ENCODE peak calls at places on chromosomes 7 and 10, in eight cellular contexts. One of them, this sample, is unnamed.

GRCh38 chr7:139901411-139901810 is 72.3 kb downstream of the TBXAS1 start:
- DNase-seq in OCI-LY7: peak; percentile 51
- DNase-seq in lung: no peak
- DNase-seq in stomach: no peak
- DNase-seq in osteocyte: no peak
- DNase-seq in endothelial cell: no peak
- DNase-seq in Calu3: no peak
- DNase-seq in Peyer's patch: no peak
- DNase-seq in this sample: no peak

GRCh38 chr7:92841192-92841591 is 4.8 kb upstream of the CDK6 start:
- DNase-seq in OCI-LY7: no peak
- DNase-seq in lung: no peak
- DNase-seq in stomach: no peak
- DNase-seq in osteocyte: no peak
- DNase-seq in endothelial cell: no peak
- DNase-seq in Calu3: no peak
- DNase-seq in Peyer's patch: no peak
- DNase-seq in this sample: no peak

GRCh38 chr7:26404189-26404996 is 112.7 kb downstream of the SNX10 start:
- DNase-seq in OCI-LY7: no peak
- DNase-seq in lung: no peak
- DNase-seq in stomach: no peak
- DNase-seq in osteocyte: no peak
- DNase-seq in endothelial cell: no peak
- DNase-seq in Calu3: no peak
- DNase-seq in Peyer's patch: no peak
- DNase-seq in this sample: no peak

GRCh38 chr7:19016140-19016539 is 101.3 kb downstream of the TWIST1 start:
- DNase-seq in OCI-LY7: no peak
- DNase-seq in lung: no peak
- DNase-seq in stomach: no peak
- DNase-seq in osteocyte: no peak
- DNase-seq in endothelial cell: no peak
- DNase-seq in Calu3: no peak
- DNase-seq in Peyer's patch: no peak
- DNase-seq in this sample: no peak

GRCh38 chr10:132558516-132559413 is 21.2 kb downstream of the INPP5A start:
- DNase-seq in OCI-LY7: no peak
- DNase-seq in lung: no peak
- DNase-seq in stomach: no peak
- DNase-seq in osteocyte: no peak
- DNase-seq in endothelial cell: no peak
- DNase-seq in Calu3: no peak
- DNase-seq in Peyer's patch: no peak
- DNase-seq in this sample: no peak

GRCh38 chr10:26556756-26557640 is 118.9 kb downstream of the APBB1IP start:
- DNase-seq in OCI-LY7: peak; percentile 67
- DNase-seq in lung: no peak
- DNase-seq in stomach: no peak
- DNase-seq in osteocyte: no peak
- DNase-seq in endothelial cell: peak; percentile 28
- DNase-seq in Calu3: peak; percentile 44
- DNase-seq in Peyer's patch: peak; percentile 72
- DNase-seq in this sample: peak; percentile 28

GRCh38 chr7:136718191-136718590 is 150.3 kb upstream of the CHRM2 start:
- DNase-seq in OCI-LY7: no peak
- DNase-seq in lung: no peak
- DNase-seq in stomach: no peak
- DNase-seq in osteocyte: no peak
- DNase-seq in endothelial cell: no peak
- DNase-seq in Calu3: no peak
- DNase-seq in Peyer's patch: no peak
- DNase-seq in this sample: no peak

GRCh38 chr7:37524807-37525206 is 76.1 kb upstream of the ELMO1 start:
- DNase-seq in OCI-LY7: no peak
- DNase-seq in lung: no peak
- DNase-seq in stomach: no peak
- DNase-seq in osteocyte: no peak
- DNase-seq in endothelial cell: no peak
- DNase-seq in Calu3: no peak
- DNase-seq in Peyer's patch: no peak
- DNase-seq in this sample: no peak

GRCh38 chr10:78600740-78601139 is 468.0 kb upstream of the ZMIZ1 start:
- DNase-seq in OCI-LY7: no peak
- DNase-seq in lung: no peak
- DNase-seq in stomach: no peak
- DNase-seq in osteocyte: peak; percentile 42
- DNase-seq in endothelial cell: no peak
- DNase-seq in Calu3: no peak
- DNase-seq in Peyer's patch: no peak
- DNase-seq in this sample: no peak

GRCh38 chr10:12644380-12645144 is 295.2 kb downstream of the CAMK1D start:
- DNase-seq in OCI-LY7: no peak
- DNase-seq in lung: no peak
- DNase-seq in stomach: no peak
- DNase-seq in osteocyte: no peak
- DNase-seq in endothelial cell: no peak
- DNase-seq in Calu3: no peak
- DNase-seq in Peyer's patch: no peak
- DNase-seq in this sample: peak; percentile 50

GRCh38 chr7:32892521-32893224 is 1.1 kb upstream of the KBTBD2 start:
- DNase-seq in OCI-LY7: peak; percentile 78
- DNase-seq in lung: peak; percentile 46
- DNase-seq in stomach: peak; percentile 36
- DNase-seq in osteocyte: peak; percentile 84
- DNase-seq in endothelial cell: peak; percentile 37
- DNase-seq in Calu3: peak; percentile 50
- DNase-seq in Peyer's patch: peak; percentile 67
- DNase-seq in this sample: peak; percentile 66

GRCh38 chr7:134186801-134187200 is 59.7 kb downstream of the LRGUK start:
- DNase-seq in OCI-LY7: no peak
- DNase-seq in lung: no peak
- DNase-seq in stomach: no peak
- DNase-seq in osteocyte: no peak
- DNase-seq in endothelial cell: no peak
- DNase-seq in Calu3: no peak
- DNase-seq in Peyer's patch: no peak
- DNase-seq in this sample: no peak

GRCh38 chr7:155860840-155861479 is 48.7 kb upstream of the SHH start:
- DNase-seq in OCI-LY7: no peak
- DNase-seq in lung: peak; percentile 89
- DNase-seq in stomach: peak; percentile 65
- DNase-seq in osteocyte: peak; percentile 83
- DNase-seq in endothelial cell: no peak
- DNase-seq in Calu3: peak; percentile 88
- DNase-seq in Peyer's patch: peak; percentile 45
- DNase-seq in this sample: no peak

GRCh38 chr10:549391-549790 is 140.1 kb downstream of the DIP2C start:
- DNase-seq in OCI-LY7: no peak
- DNase-seq in lung: no peak
- DNase-seq in stomach: peak; percentile 20
- DNase-seq in osteocyte: no peak
- DNase-seq in endothelial cell: no peak
- DNase-seq in Calu3: no peak
- DNase-seq in Peyer's patch: no peak
- DNase-seq in this sample: no peak

GRCh38 chr10:119896937-119897336 is 4.4 kb downstream of the SEC23IP start:
- DNase-seq in OCI-LY7: no peak
- DNase-seq in lung: peak; percentile 83
- DNase-seq in stomach: peak; percentile 87
- DNase-seq in osteocyte: no peak
- DNase-seq in endothelial cell: no peak
- DNase-seq in Calu3: peak; percentile 44
- DNase-seq in Peyer's patch: peak; percentile 76
- DNase-seq in this sample: no peak

GRCh38 chr10:57314046-57314445 is 953.0 kb upstream of the ZWINT start:
- DNase-seq in OCI-LY7: no peak
- DNase-seq in lung: no peak
- DNase-seq in stomach: no peak
- DNase-seq in osteocyte: no peak
- DNase-seq in endothelial cell: no peak
- DNase-seq in Calu3: no peak
- DNase-seq in Peyer's patch: no peak
- DNase-seq in this sample: no peak

GRCh38 chr10:60208676-60209269 is 180.9 kb downstream of the ANK3 start:
- DNase-seq in OCI-LY7: peak; percentile 48
- DNase-seq in lung: no peak
- DNase-seq in stomach: no peak
- DNase-seq in osteocyte: no peak
- DNase-seq in endothelial cell: no peak
- DNase-seq in Calu3: peak; percentile 19
- DNase-seq in Peyer's patch: no peak
- DNase-seq in this sample: no peak

GRCh38 chr10:132111871-132112341 is 46.2 kb downstream of the JAKMIP3 start:
- DNase-seq in OCI-LY7: no peak
- DNase-seq in lung: no peak
- DNase-seq in stomach: peak; percentile 20
- DNase-seq in osteocyte: peak; percentile 80
- DNase-seq in endothelial cell: peak; percentile 1
- DNase-seq in Calu3: no peak
- DNase-seq in Peyer's patch: peak; percentile 43
- DNase-seq in this sample: no peak

GRCh38 chr10:71627230-71627939 is 92.2 kb downstream of the C10orf105 start:
- DNase-seq in OCI-LY7: no peak
- DNase-seq in lung: no peak
- DNase-seq in stomach: no peak
- DNase-seq in osteocyte: no peak
- DNase-seq in endothelial cell: no peak
- DNase-seq in Calu3: no peak
- DNase-seq in Peyer's patch: no peak
- DNase-seq in this sample: no peak

DNA sequence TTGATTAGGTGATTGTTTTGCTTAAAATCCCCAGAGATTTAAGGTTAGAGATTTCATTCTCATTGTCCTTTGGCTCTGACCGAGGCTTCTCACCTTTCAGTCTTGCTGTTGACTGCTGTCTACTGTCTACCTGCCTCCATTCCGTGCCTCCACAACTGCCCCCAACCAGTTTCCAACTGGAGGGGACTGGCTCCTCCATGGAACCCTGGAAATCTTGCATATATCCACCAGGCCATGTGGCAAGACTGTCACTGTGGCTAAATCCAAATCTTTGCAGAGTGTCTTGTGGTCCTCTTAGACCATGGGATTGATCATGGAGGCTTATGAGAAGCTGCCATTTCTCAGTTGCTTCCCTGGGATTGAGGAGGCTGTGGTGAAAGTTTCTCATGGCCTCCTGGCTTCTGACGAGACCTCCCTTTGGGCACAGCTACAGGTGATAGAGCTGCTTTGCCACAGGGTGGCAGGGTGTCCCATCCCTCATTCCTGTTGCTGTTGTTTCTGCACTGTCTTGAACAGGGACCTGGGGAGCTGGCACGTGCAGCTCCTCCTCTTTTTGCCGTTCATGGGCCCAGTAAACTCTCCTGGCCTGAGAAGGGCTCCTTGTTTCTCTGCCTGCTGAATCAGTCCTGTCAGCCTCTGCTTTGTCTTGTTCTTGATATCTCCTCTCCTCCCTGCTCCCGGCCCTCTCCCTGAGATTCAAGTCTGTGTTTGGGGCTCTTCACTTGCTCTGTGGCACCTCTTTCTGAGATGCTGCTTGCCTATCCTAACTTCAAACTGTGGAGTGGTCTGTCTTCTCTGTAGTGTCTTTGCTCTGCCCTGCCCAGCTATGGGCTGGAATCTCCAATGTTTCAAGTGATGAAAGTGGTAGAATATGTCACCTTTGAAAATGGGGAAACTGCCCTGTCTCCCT is 63.6 kb upstream of the IGFBP3 start:
- DNase-seq in OCI-LY7: no peak
- DNase-seq in lung: no peak
- DNase-seq in stomach: no peak
- DNase-seq in osteocyte: no peak
- DNase-seq in endothelial cell: no peak
- DNase-seq in Calu3: peak; percentile 77
- DNase-seq in Peyer's patch: no peak
- DNase-seq in this sample: no peak
- TF ChIP-seq CTCF in OCI-LY7: no peak
- TF ChIP-seq CTCF in lung: no peak
- TF ChIP-seq CTCF in stomach: no peak
- TF ChIP-seq CTCF in osteocyte: peak; percentile 8
- TF ChIP-seq CTCF in endothelial cell: no peak
- TF ChIP-seq CTCF in Calu3: no peak
- TF ChIP-seq CTCF in Peyer's patch: peak; percentile 8
- TF ChIP-seq CTCF in this sample: no peak

GRCh38 chr10:103053659-103054581 is 135.8 kb downstream of the CNNM2 start:
- DNase-seq in OCI-LY7: no peak
- DNase-seq in lung: peak; percentile 63
- DNase-seq in stomach: peak; percentile 50
- DNase-seq in osteocyte: no peak
- DNase-seq in endothelial cell: peak; percentile 39
- DNase-seq in Calu3: no peak
- DNase-seq in Peyer's patch: peak; percentile 82
- DNase-seq in this sample: peak; percentile 75

GRCh38 chr10:103055105-103055504 is 137.0 kb downstream of the CNNM2 start:
- DNase-seq in OCI-LY7: no peak
- DNase-seq in lung: no peak
- DNase-seq in stomach: no peak
- DNase-seq in osteocyte: no peak
- DNase-seq in endothelial cell: no peak
- DNase-seq in Calu3: no peak
- DNase-seq in Peyer's patch: no peak
- DNase-seq in this sample: no peak

GRCh38 chr10:103062854-103063642 is 130.0 kb downstream of the NT5C2 start:
- DNase-seq in OCI-LY7: no peak
- DNase-seq in lung: no peak
- DNase-seq in stomach: no peak
- DNase-seq in osteocyte: no peak
- DNase-seq in endothelial cell: no peak
- DNase-seq in Calu3: peak; percentile 12
- DNase-seq in Peyer's patch: no peak
- DNase-seq in this sample: no peak

GRCh38 chr10:103054621-103055020 is 136.5 kb downstream of the CNNM2 start:
- DNase-seq in OCI-LY7: no peak
- DNase-seq in lung: no peak
- DNase-seq in stomach: no peak
- DNase-seq in osteocyte: no peak
- DNase-seq in endothelial cell: no peak
- DNase-seq in Calu3: no peak
- DNase-seq in Peyer's patch: no peak
- DNase-seq in this sample: no peak

GRCh38 chr10:103057980-103058568 is 135.0 kb downstream of the NT5C2 start:
- DNase-seq in OCI-LY7: no peak
- DNase-seq in lung: no peak
- DNase-seq in stomach: no peak
- DNase-seq in osteocyte: no peak
- DNase-seq in endothelial cell: no peak
- DNase-seq in Calu3: no peak
- DNase-seq in Peyer's patch: no peak
- DNase-seq in this sample: no peak
- TF ChIP-seq CTCF in OCI-LY7: no peak
- TF ChIP-seq CTCF in lung: no peak
- TF ChIP-seq CTCF in stomach: no peak
- TF ChIP-seq CTCF in osteocyte: no peak
- TF ChIP-seq CTCF in endothelial cell: no peak
- TF ChIP-seq CTCF in Calu3: no peak
- TF ChIP-seq CTCF in Peyer's patch: no peak
- TF ChIP-seq CTCF in this sample: no peak

GRCh38 chr7:362416-363096 is 72.6 kb downstream of the FOXL3 start:
- DNase-seq in OCI-LY7: no peak
- DNase-seq in lung: no peak
- DNase-seq in stomach: no peak
- DNase-seq in osteocyte: no peak
- DNase-seq in endothelial cell: no peak
- DNase-seq in Calu3: no peak
- DNase-seq in Peyer's patch: peak; percentile 72
- DNase-seq in this sample: peak; percentile 69
- TF ChIP-seq CTCF in OCI-LY7: no peak
- TF ChIP-seq CTCF in lung: no peak
- TF ChIP-seq CTCF in stomach: no peak
- TF ChIP-seq CTCF in osteocyte: no peak
- TF ChIP-seq CTCF in endothelial cell: no peak
- TF ChIP-seq CTCF in Calu3: no peak
- TF ChIP-seq CTCF in Peyer's patch: no peak
- TF ChIP-seq CTCF in this sample: no peak

GRCh38 chr7:90225601-90226000 is 14.1 kb downstream of the STEAP2 start:
- DNase-seq in OCI-LY7: no peak
- DNase-seq in lung: no peak
- DNase-seq in stomach: no peak
- DNase-seq in osteocyte: no peak
- DNase-seq in endothelial cell: no peak
- DNase-seq in Calu3: no peak
- DNase-seq in Peyer's patch: no peak
- DNase-seq in this sample: no peak
- TF ChIP-seq CTCF in OCI-LY7: no peak
- TF ChIP-seq CTCF in lung: no peak
- TF ChIP-seq CTCF in stomach: no peak
- TF ChIP-seq CTCF in osteocyte: no peak
- TF ChIP-seq CTCF in endothelial cell: no peak
- TF ChIP-seq CTCF in Calu3: no peak
- TF ChIP-seq CTCF in Peyer's patch: no peak
- TF ChIP-seq CTCF in this sample: no peak